ENCODE peak calls at places on chromosomes 16 and 17, in five cellular contexts. S, W, Y, X and O are unnamed samples.

GRCh38 chr17:66934040-66934439 is 30.5 kb upstream of the CACNG4 start:
- DNase-seq in X (no peak), S (no peak), W (no peak), Y (no peak), O (no peak)

GRCh38 chr16:31077592-31078199 is 3.5 kb downstream of the ZNF646 start:
- DNase-seq in S (no peak), X (no peak), W (no peak), Y (no peak), O (no peak)

GRCh38 chr16:49500211-49500610 is 126.6 kb downstream of the C16orf78 start:
- DNase-seq in X (no peak), S (no peak), Y (no peak), W (no peak), O (no peak)

GRCh38 chr16:89921699-89922476 is 1.3 kb upstream of the TUBB3 start:
- DNase-seq in X (peak), Y (peak), S (peak), W (peak), O (peak)

GRCh38 chr16:89822188-89823086 is 5.8 kb upstream of the SPIRE2 start:
- DNase-seq in X (no peak), Y (no peak), W (peak), S (no peak), O (no peak)

GRCh38 chr16:75097941-75098897 is 18.4 kb downstream of the LDHD start:
- DNase-seq in X (no peak), Y (no peak), W (no peak), S (no peak), O (no peak)

GRCh38 chr17:45440161-45440859 is 7.6 kb upstream of the ARHGAP27 start:
- DNase-seq in X (no peak), Y (no peak), W (peak), S (no peak), O (peak)

GRCh38 chr17:8122923-8123694 is 797 bp downstream of the HES7 start:
- DNase-seq in Y (peak), X (no peak), S (peak), W (no peak), O (peak)

GRCh38 chr16:10839271-10839661 is 20.7 kb upstream of the TVP23A start:
- DNase-seq in Y (no peak), S (no peak), X (no peak), W (no peak), O (no peak)

GRCh38 chr17:601462-602303 is 113.0 kb downstream of the VPS53 start:
- DNase-seq in W (no peak), X (peak), Y (peak), S (no peak), O (no peak)

GRCh38 chr17:33990943-33991706 is 264.0 kb upstream of the CCL2 start:
- DNase-seq in Y (peak), W (no peak), S (no peak), X (no peak), O (no peak)

GRCh38 chr16:3131755-3132377 is 3.0 kb upstream of the ZNF213 start:
- DNase-seq in X (peak), Y (peak), S (no peak), W (peak), O (peak)

GRCh38 chr17:4480929-4481898 is 17.5 kb upstream of the SPNS2 start:
- DNase-seq in W (no peak), Y (no peak), S (no peak), X (no peak), O (no peak)

GRCh38 chr16:29198731-29199521 is 207.6 kb downstream of the NPIPB11 start:
- DNase-seq in W (no peak), Y (no peak), S (no peak), X (no peak), O (no peak)

GRCh38 chr16:53433509-53433908 is 762 bp upstream of the RBL2 start:
- DNase-seq in W (no peak), Y (no peak), S (no peak), X (peak), O (peak)

GRCh38 chr17:42845556-42845917 is 1.2 kb downstream of the AOC2 start:
- DNase-seq in X (no peak), S (no peak), W (no peak), Y (no peak), O (no peak)

GRCh38 chr17:50132104-50132794 is 2.3 kb upstream of the SAMD14 start:
- DNase-seq in Y (no peak), W (no peak), S (no peak), X (no peak), O (no peak)

GRCh38 chr16:11400076-11400475 is 54.8 kb downstream of the RMI2 start:
- DNase-seq in X (no peak), W (no peak), Y (no peak), S (no peak), O (no peak)

GRCh38 chr17:3772764-3773163 is 28.2 kb downstream of the ITGAE start:
- DNase-seq in W (peak), Y (no peak), X (no peak), S (no peak), O (no peak)

GRCh38 chr17:63550816-63551639 is 751 bp downstream of the DCAF7 start:
- DNase-seq in Y (peak), S (peak), X (peak), W (peak), O (peak)

GRCh38 chr16:72789921-72790320 is 258.0 kb downstream of the ZFHX3 start:
- DNase-seq in X (no peak), Y (no peak), S (no peak), W (no peak), O (no peak)

GRCh38 chr17:31604936-31605335 is 213.5 kb downstream of the RAB11FIP4 start:
- DNase-seq in S (no peak), Y (no peak), W (no peak), X (peak), O (no peak)

GRCh38 chr17:31608659-31609254 is 217.3 kb downstream of the RAB11FIP4 start:
- DNase-seq in X (no peak), W (no peak), Y (no peak), S (no peak), O (peak)

GRCh38 chr17:31605761-31606160 is 214.3 kb downstream of the RAB11FIP4 start:
- DNase-seq in X (no peak), S (no peak), Y (no peak), W (no peak), O (no peak)

GRCh38 chr17:31609331-31609730 is 217.9 kb downstream of the RAB11FIP4 start:
- DNase-seq in Y (no peak), W (no peak), S (no peak), X (no peak), O (no peak)

GRCh38 chr17:31610301-31610910 is 218.9 kb downstream of the RAB11FIP4 start:
- DNase-seq in Y (no peak), S (no peak), X (no peak), W (no peak), O (no peak)
- H2AFZ ChIP-seq in Y (no peak), S (no peak), X (no peak), W (no peak), O (no peak)

GRCh38 chr16:1169285-1170075 is 16.6 kb downstream of the CACNA1H start:
- DNase-seq in Y (no peak), X (no peak), S (no peak), W (no peak), O (no peak)

GRCh38 chr16:1171001-1171400 is 18.1 kb downstream of the CACNA1H start:
- DNase-seq in X (no peak), S (no peak), W (no peak), Y (no peak), O (no peak)

GRCh38 chr16:1171854-1172428 is 19.0 kb downstream of the CACNA1H start:
- DNase-seq in W (no peak), Y (no peak), X (no peak), S (no peak), O (no peak)

GRCh38 chr16:1168837-1169236 is 15.9 kb downstream of the CACNA1H start:
- DNase-seq in X (no peak), W (no peak), S (no peak), Y (no peak), O (no peak)

GRCh38 chr16:1170076-1170418 is 17.1 kb downstream of the CACNA1H start:
- DNase-seq in W (no peak), S (no peak), Y (no peak), X (no peak), O (no peak)
- H3K27ac ChIP-seq in W (no peak), S (no peak), Y (no peak), X (no peak), O (no peak)

GRCh38 chr16:19882186-19882585 is 2.5 kb downstream of the GPRC5B start:
- DNase-seq in S (no peak), X (no peak), Y (no peak), W (no peak), O (no peak)
- H3K4me3 ChIP-seq in S (no peak), X (no peak), Y (no peak), W (no peak), O (no peak)

GRCh38 chr16:69779724-69780123 is 17.6 kb downstream of the WWP2 start:
- DNase-seq in W (no peak), Y (no peak), X (no peak), S (no peak), O (no peak)
- H2AFZ ChIP-seq in W (no peak), Y (no peak), X (no peak), S (no peak), O (no peak)